ENCODE peak calls at places on chromosomes 16 and 17, in five cellular contexts. L, E, Y, N and A are unnamed samples.

GRCh38 chr16:18800674-18801196 is 614 bp downstream of the ARL6IP1 start:
- DNase-seq in L (no peak), E (no peak), Y (no peak), N (no peak), A (no peak)

GRCh38 chr17:56678249-56679144 is 85.0 kb downstream of the NOG start:
- DNase-seq in L (no peak), E (no peak), Y (no peak), N (no peak), A (no peak)

GRCh38 chr16:17350212-17350611 is 120.5 kb downstream of the XYLT1 start:
- DNase-seq in L (no peak), E (no peak), Y (no peak), N (no peak), A (no peak)

GRCh38 chr16:48517493-48517892 is 92.5 kb downstream of the N4BP1 start:
- DNase-seq in L (no peak), E (no peak), Y (no peak), N (no peak), A (no peak)

GRCh38 chr17:66281671-66282369 is 20.6 kb upstream of the PRKCA start:
- DNase-seq in L (no peak), E (no peak), Y (no peak), N (no peak), A (no peak)

GRCh38 chr17:34254651-34255380 is at the start of gene CCL2:
- DNase-seq in L (no peak), E (no peak), Y (peak), N (no peak), A (no peak)

GRCh38 chr17:76969598-76970172 is 101.5 kb downstream of the MGAT5B start:
- DNase-seq in L (no peak), E (no peak), Y (peak), N (no peak), A (no peak)

GRCh38 chr16:85422374-85423185 is 190.5 kb upstream of the GSE1 start:
- DNase-seq in L (no peak), E (no peak), Y (no peak), N (no peak), A (no peak)

GRCh38 chr17:52027620-52028019 is 130.9 kb downstream of the CA10 start:
- DNase-seq in L (no peak), E (no peak), Y (peak), N (no peak), A (peak)

GRCh38 chr17:6506679-6507231 is 49.6 kb downstream of the PITPNM3 start:
- DNase-seq in L (no peak), E (no peak), Y (peak), N (no peak), A (peak)

GRCh38 chr17:31248986-31249385 is 48.1 kb downstream of the OMG start:
- DNase-seq in L (no peak), E (peak), Y (peak), N (no peak), A (peak)

GRCh38 chr16:49652441-49653175 is 203.3 kb downstream of the ZNF423 start:
- DNase-seq in L (no peak), E (peak), Y (no peak), N (no peak), A (no peak)

GRCh38 chr17:21417921-21418320 is 41.8 kb downstream of the KCNJ12 start:
- DNase-seq in L (no peak), E (no peak), Y (no peak), N (no peak), A (no peak)

GRCh38 chr16:49931931-49932330 is 76.0 kb upstream of the ZNF423 start:
- DNase-seq in L (no peak), E (no peak), Y (no peak), N (no peak), A (no peak)

GRCh38 chr17:40419559-40420331 is 2.0 kb upstream of the TOP2A start:
- DNase-seq in L (no peak), E (no peak), Y (no peak), N (no peak), A (no peak)

GRCh38 chr16:84072014-84072413 is 29.4 kb upstream of the SLC38A8 start:
- DNase-seq in L (no peak), E (no peak), Y (peak), N (no peak), A (no peak)

GRCh38 chr17:38572665-38573365 is 32.9 kb downstream of the SRCIN1 start:
- DNase-seq in L (no peak), E (no peak), Y (no peak), N (no peak), A (no peak)

GRCh38 chr17:7889166-7889584 is 586 bp downstream of the CHD3 start:
- DNase-seq in L (no peak), E (peak), Y (peak), N (no peak), A (peak)

GRCh38 chr17:5379351-5380107 is 39.9 kb downstream of the NUP88 start:
- DNase-seq in L (no peak), E (no peak), Y (no peak), N (no peak), A (no peak)

GRCh38 chr16:66483689-66484452 is 56.8 kb downstream of the BEAN1 start:
- DNase-seq in L (peak), E (peak), Y (peak), N (peak), A (no peak)

GRCh38 chr16:73047536-73048291 is at the start of gene ZFHX3:
- DNase-seq in L (peak), E (peak), Y (peak), N (peak), A (no peak)

GRCh38 chr16:46768809-46769208 is 20.7 kb upstream of the MYLK3 start:
- DNase-seq in L (no peak), E (no peak), Y (no peak), N (no peak), A (no peak)

GRCh38 chr16:88686062-88686438 is 257 bp downstream of the SNAI3 start:
- DNase-seq in L (no peak), E (no peak), Y (no peak), N (no peak), A (no peak)